ENCODE peak calls at places on chromosomes 1 and 21, in ten cellular contexts. N is body of pancreas, C is right lobe of liver, J is ovary, O is upper lobe of left lung, R is IMR-90, Y is esophagus squamous epithelium, V is adrenal gland, S is K562, D is prostate gland. Z is an unnamed sample.

GRCh38 chr1:39788758-39789570 is at the start of gene BMP8B:
- DNase-seq in Y (peak; percentile 20), D (peak; percentile 44), R (no peak), O (peak; percentile 81), V (peak; percentile 35), N (peak; percentile 85), C (peak; percentile 61), S (peak; percentile 79), J (no peak), Z (no peak)

GRCh38 chr1:225817611-225818061 is 7.7 kb downstream of the EPHX1 start:
- DNase-seq in N (peak; percentile 95), S (peak; percentile 72), J (peak; percentile 79), C (peak; percentile 93), Y (no peak), D (peak; percentile 86), R (peak; percentile 88), V (peak; percentile 95), O (peak; percentile 95), Z (peak; percentile 91)

GRCh38 chr21:29221259-29221744 is 77.4 kb upstream of the BACH1 start:
- DNase-seq in S (peak; percentile 33), D (no peak), R (peak; percentile 98), V (no peak), C (no peak), Y (no peak), O (no peak), N (peak; percentile 49), J (no peak), Z (no peak)

GRCh38 chr21:26769613-26770188 is 75.5 kb downstream of the ADAMTS1 start:
- DNase-seq in O (no peak), J (no peak), Y (no peak), S (no peak), V (no peak), N (no peak), D (no peak), R (peak; percentile 73), C (no peak), Z (no peak)

GRCh38 chr1:24442764-24443163 is 27.2 kb downstream of the NIPAL3 start:
- DNase-seq in R (peak; percentile 53), C (no peak), Y (no peak), D (no peak), N (no peak), O (no peak), S (no peak), J (no peak), V (no peak), Z (no peak)

GRCh38 chr1:15943515-15944307 is 32.2 kb downstream of the ZBTB17 start:
- DNase-seq in N (no peak), V (no peak), J (no peak), D (no peak), R (no peak), Y (no peak), O (no peak), C (peak; percentile 46), S (no peak), Z (no peak)

GRCh38 chr1:20485527-20486456 is at the start of gene CAMK2N1:
- DNase-seq in Y (no peak), R (peak; percentile 67), N (peak; percentile 57), J (peak; percentile 88), D (peak; percentile 39), S (peak; percentile 66), V (peak; percentile 79), C (peak; percentile 81), O (no peak), Z (no peak)

GRCh38 chr21:41868062-41868710 is 11.0 kb downstream of the PRDM15 start:
- DNase-seq in N (no peak), R (peak; percentile 12), J (no peak), D (no peak), O (no peak), V (no peak), Y (no peak), C (no peak), S (no peak), Z (no peak)

GRCh38 chr21:42254631-42255030 is 35.7 kb downstream of the ABCG1 start:
- DNase-seq in V (no peak), S (no peak), O (no peak), C (no peak), J (no peak), R (no peak), N (no peak), Y (no peak), D (no peak), Z (no peak)

GRCh38 chr1:43405219-43405875 is 15.6 kb downstream of the SZT2 start:
- DNase-seq in R (peak; percentile 58), D (no peak), O (no peak), C (no peak), Y (no peak), V (no peak), N (no peak), S (peak; percentile 87), J (no peak), Z (no peak)

GRCh38 chr1:223820515-223820858 is 25.3 kb downstream of the TP53BP2 start:
- DNase-seq in S (no peak), O (no peak), Y (no peak), D (no peak), C (no peak), V (no peak), R (no peak), J (no peak), N (no peak), Z (no peak)

GRCh38 chr1:86852737-86853408 is 61.1 kb downstream of the SELENOF start:
- DNase-seq in N (no peak), J (no peak), D (no peak), Y (no peak), R (no peak), S (no peak), C (no peak), V (no peak), O (no peak), Z (no peak)

GRCh38 chr21:37145635-37146111 is 72.6 kb downstream of the TTC3 start:
- DNase-seq in J (no peak), C (no peak), V (no peak), R (peak; percentile 76), O (no peak), S (peak; percentile 37), D (no peak), Y (no peak), N (no peak), Z (no peak)

GRCh38 chr1:39133340-39133684 is 71.2 kb upstream of the MACF1 start:
- DNase-seq in D (no peak), V (no peak), N (no peak), J (no peak), S (no peak), R (no peak), O (no peak), C (no peak), Y (no peak), Z (no peak)

GRCh38 chr1:6241107-6241886 is 2.7 kb upstream of the HES3 start:
- DNase-seq in C (no peak), S (no peak), N (no peak), Y (no peak), D (no peak), R (no peak), V (no peak), J (no peak), O (no peak), Z (no peak)

GRCh38 chr1:6239213-6239752 is 3.5 kb upstream of the ICMT start:
- DNase-seq in Y (no peak), D (no peak), O (no peak), N (no peak), S (no peak), C (no peak), R (no peak), J (no peak), V (no peak), Z (no peak)

GRCh38 chr1:6237093-6237492 is 1.3 kb upstream of the ICMT start:
- DNase-seq in J (no peak), R (no peak), O (no peak), C (no peak), N (no peak), D (no peak), S (no peak), Y (no peak), V (no peak), Z (no peak)

GRCh38 chr1:6241887-6242740 is 1.9 kb upstream of the HES3 start:
- DNase-seq in S (no peak), C (peak; percentile 41), O (no peak), J (no peak), D (no peak), R (no peak), Y (no peak), N (no peak), V (no peak), Z (no peak)

GRCh38 chr1:6239950-6240768 is 3.8 kb upstream of the HES3 start:
- DNase-seq in D (no peak), S (no peak), J (no peak), V (no peak), C (no peak), R (peak; percentile 36), O (no peak), Y (no peak), N (no peak), Z (no peak)
- TF ChIP-seq POLR2A in D (no peak), S (no peak), J (no peak), V (no peak), C (no peak), R (no peak), O (no peak), Y (no peak), N (no peak), Z (no peak)

DNA sequence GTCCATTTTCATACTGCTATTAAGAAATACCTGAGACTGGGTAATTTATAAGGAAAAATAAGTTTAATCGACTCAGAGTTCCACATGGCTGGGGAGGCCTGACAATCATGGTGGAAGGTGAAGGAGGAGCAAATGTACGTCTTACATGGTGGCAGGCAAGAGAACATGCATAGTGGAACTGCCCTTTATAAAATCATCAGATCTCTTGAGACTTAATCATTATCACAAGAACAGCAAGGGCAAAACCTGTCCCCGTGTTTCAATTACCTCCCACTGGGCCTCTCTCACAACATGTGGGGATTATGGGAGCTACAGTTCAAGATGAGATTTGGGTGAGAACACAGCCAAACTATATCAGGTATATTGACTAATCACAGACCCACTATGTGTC is 370.2 kb upstream of the USP24 start:
- DNase-seq in Y (no peak), D (no peak), V (no peak), O (no peak), J (no peak), S (no peak), N (no peak), C (no peak), R (no peak), Z (peak; percentile 70)
- H3K27ac ChIP-seq in Y (peak overlapping the region; percentile 19), D (no peak overlapping the region), V (no peak overlapping the region), O (no peak overlapping the region), J (no peak overlapping the region), S (no peak overlapping the region), N (no peak overlapping the region), C (no peak overlapping the region), R (peak overlapping the region; percentile 51), Z (peak overlapping the region; percentile 91)

DNA sequence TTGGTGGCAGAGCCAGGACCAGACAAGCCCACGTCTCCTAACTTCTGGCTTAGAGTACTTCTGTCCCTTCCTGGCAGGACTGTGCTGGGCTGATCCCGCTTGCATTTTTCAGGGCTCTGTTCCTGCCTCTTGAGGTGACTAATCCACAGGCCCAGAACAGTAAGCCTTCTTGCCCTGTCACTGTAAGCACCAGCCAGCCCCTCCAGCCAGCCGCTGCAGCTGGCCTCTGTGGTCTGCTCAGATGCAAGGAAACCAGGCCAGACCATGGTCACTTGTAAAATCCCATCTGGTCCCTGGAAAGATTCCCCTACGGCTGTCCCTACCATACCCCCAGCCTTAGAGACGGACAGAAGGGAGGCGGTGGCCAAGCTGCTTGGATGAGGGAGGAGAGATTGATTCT is 74.2 kb downstream of the KIRREL1 start:
- DNase-seq in S (no peak), Y (no peak), D (no peak), N (no peak), R (peak; percentile 80), V (peak; percentile 37), C (no peak), J (no peak), O (no peak), Z (no peak)
- H3K36me3 ChIP-seq in S (no peaks in the 10 kb centered on the region), Y (no peaks in the 10 kb centered on the region), D (no peaks in the 10 kb centered on the region), N (no peaks in the 10 kb centered on the region), R (peaks cover 6% of the 10 kb centered on the region), V (no peaks in the 10 kb centered on the region), C (no peaks in the 10 kb centered on the region), J (no peaks in the 10 kb centered on the region), O (no peaks in the 10 kb centered on the region), Z (no peaks in the 10 kb centered on the region)

GRCh38 chr1:145994391-145995120 is 1.8 kb downstream of the TXNIP start:
- DNase-seq in J (no peak), R (no peak), D (no peak), C (no peak), O (no peak), Y (no peak), V (peak; percentile 51), S (peak; percentile 67), N (peak; percentile 36), Z (no peak)
- TF ChIP-seq POLR2A in J (no peak), R (no peak), D (no peak), C (peak; percentile 33), O (peak; percentile 19), Y (peak; percentile 29), V (no peak), S (peak; percentile 40), N (no peak), Z (no peak)